ENCODE peak calls at places on chromosomes 7 and 10, in ten cellular contexts. K is HCEC 1CT; C is activated CD4-positive, alpha-beta T cell treated with anti-CD3 and anti-CD28 coated beads for 24 hours; D is lower lobe of right lung; H is OCI-M1; B is stimulated activated CD4-positive, alpha-beta T cell treated with anti-CD3 and anti-CD28 coated beads, Interleukin-1b, Interleukin-23, amount 100 ng/mL, for 1 hour; J is ovary; X is stimulated activated CD8-positive, alpha-beta memory T cell treated with anti-CD3 and anti-CD28 coated beads, Interleukin-2, amount 100 ng/mL, for 48 hours; O is stimulated activated naive CD8-positive, alpha-beta T cell treated with anti-CD3 and anti-CD28 coated beads, Interleukin-15, Interleukin-2, amounts not matched to agents 100 U/mL and 50 U/mL, for 24 hours; E is NCI-H460. M is an unnamed sample.

GRCh38 chr7:151905322-151905721 is 28.4 kb upstream of the PRKAG2 start:
- DNase-seq in E (no peak), C (no peak), D (no peak), H (no peak), J (no peak), K (no peak), O (no peak), X (no peak), B (no peak), M (no peak)

GRCh38 chr7:2934211-2934731 is 90.2 kb upstream of the GNA12 start:
- DNase-seq in E (no peak), C (peak), K (peak), D (peak), O (peak), H (no peak), B (no peak), X (no peak), J (peak), M (no peak)

GRCh38 chr7:134996097-134996550 is 9.8 kb downstream of the AGBL3 start:
- DNase-seq in B (no peak), C (no peak), H (no peak), K (no peak), D (no peak), O (no peak), J (no peak), X (no peak), E (no peak), M (peak)

GRCh38 chr10:116163308-116163707 is 109.7 kb downstream of the GFRA1 start:
- DNase-seq in E (no peak), O (no peak), D (no peak), K (no peak), J (no peak), X (no peak), H (no peak), C (no peak), B (no peak), M (no peak)

GRCh38 chr7:69110450-69111050 is 487.7 kb upstream of the AUTS2 start:
- DNase-seq in D (no peak), E (no peak), X (no peak), B (no peak), C (no peak), H (no peak), J (no peak), K (no peak), O (no peak), M (no peak)

GRCh38 chr7:104482362-104483042 is 154.1 kb downstream of the LHFPL3 start:
- DNase-seq in D (no peak), K (no peak), J (no peak), O (no peak), H (no peak), B (no peak), C (no peak), E (no peak), X (no peak), M (no peak)

GRCh38 chr10:101006593-101007098 is 7.0 kb downstream of the LZTS2 start:
- DNase-seq in B (no peak), H (no peak), J (peak), X (no peak), C (no peak), K (peak), D (no peak), O (no peak), E (no peak), M (no peak)

GRCh38 chr7:127532151-127532550 is 53.2 kb downstream of the GCC1 start:
- DNase-seq in H (peak), J (no peak), K (no peak), X (no peak), B (no peak), C (no peak), D (no peak), O (no peak), E (no peak), M (no peak)

GRCh38 chr10:123974406-123974805 is 82.8 kb upstream of the CPXM2 start:
- DNase-seq in B (no peak), X (no peak), D (no peak), J (no peak), E (peak), C (no peak), O (no peak), K (peak), H (peak), M (no peak)

GRCh38 chr10:132702601-132703304 is 83.2 kb downstream of the NKX6-2 start:
- DNase-seq in D (peak), H (no peak), C (no peak), J (no peak), B (no peak), K (no peak), E (no peak), X (no peak), O (no peak), M (no peak)

GRCh38 chr10:126374435-126374834 is 13.8 kb downstream of the ADAM12 start:
- DNase-seq in O (no peak), B (no peak), J (no peak), D (no peak), C (no peak), X (no peak), E (no peak), H (no peak), K (no peak), M (no peak)

M was measured in GM13977.